ENCODE peak calls at places on chromosomes 5 and 9, in four cellular contexts. T, M, A and Q are unnamed samples.

GRCh38 chr5:65086234-65086886 is 317.6 kb downstream of the CWC27 start:
- DNase-seq in A (no peak), M (no peak), T (no peak), Q (peak; percentile 87)

GRCh38 chr9:137461663-137462395 is 2.7 kb upstream of the NSMF start:
- DNase-seq in T (peak; percentile 93), A (peak; percentile 76), M (peak; percentile 40), Q (no peak)

GRCh38 chr5:125478599-125478998 is 732.2 kb upstream of the ZNF608 start:
- DNase-seq in A (no peak), T (no peak), M (no peak), Q (peak; percentile 85)

GRCh38 chr5:173615884-173616576 is 420 bp downstream of the BOD1 start:
- DNase-seq in M (peak; percentile 81), T (peak; percentile 92), A (peak; percentile 78), Q (peak; percentile 69)

GRCh38 chr5:50744761-50745160 is 78.3 kb downstream of the PARP8 start:
- DNase-seq in M (no peak), T (no peak), A (peak; percentile 18), Q (peak; percentile 41)

GRCh38 chr5:53100606-53101005 is 9.0 kb downstream of the MOCS2 start:
- DNase-seq in M (no peak), T (no peak), A (no peak), Q (peak; percentile 52)

GRCh38 chr9:23945897-23946296 is 119.9 kb upstream of the ELAVL2 start:
- DNase-seq in A (no peak), T (no peak), M (no peak), Q (no peak)

GRCh38 chr5:164289526-164289925 is 784.1 kb downstream of the MAT2B start:
- DNase-seq in T (no peak), M (no peak), A (peak; percentile 3), Q (no peak)

GRCh38 chr5:13659391-13659790 is 285.1 kb downstream of the DNAH5 start:
- DNase-seq in A (no peak), T (no peak), M (peak; percentile 9), Q (peak; percentile 37)

GRCh38 chr9:134631881-134632280 is 9.7 kb upstream of the COL5A1 start:
- DNase-seq in T (no peak), A (no peak), M (no peak), Q (no peak)

GRCh38 chr5:64788156-64788555 is 19.4 kb downstream of the CWC27 start:
- DNase-seq in T (no peak), A (no peak), M (no peak), Q (no peak)

GRCh38 chr9:35367451-35367850 is 122.5 kb upstream of the RUSC2 start:
- DNase-seq in T (no peak), A (peak; percentile 67), M (peak; percentile 91), Q (peak; percentile 96)

GRCh38 chr9:86062845-86063693 is 36.3 kb downstream of the GOLM1 start:
- DNase-seq in A (no peak), M (no peak), T (no peak), Q (no peak)

GRCh38 chr5:172834570-172835245 is 657 bp downstream of the ERGIC1 start:
- DNase-seq in T (peak; percentile 62), A (peak; percentile 34), M (no peak), Q (no peak)

GRCh38 chr9:78121488-78121887 is 89.9 kb upstream of the GNAQ start:
- DNase-seq in T (peak; percentile 72), M (peak; percentile 76), A (peak; percentile 75), Q (peak; percentile 52)

GRCh38 chr5:32642276-32643002 is 57.1 kb downstream of the SUB1 start:
- DNase-seq in A (peak; percentile 63), M (no peak), T (no peak), Q (peak; percentile 71)

GRCh38 chr9:19232830-19233194 is 2.3 kb downstream of the DENND4C start:
- DNase-seq in T (no peak), A (peak; percentile 61), M (peak; percentile 55), Q (peak; percentile 25)

GRCh38 chr5:139575751-139576150 is 14.6 kb downstream of the UBE2D2 start:
- DNase-seq in M (no peak), A (no peak), T (no peak), Q (no peak)

GRCh38 chr5:138177936-138178515 is 404 bp downstream of the BRD8 start:
- DNase-seq in M (peak; percentile 60), T (peak; percentile 21), A (peak; percentile 27), Q (peak; percentile 29)

GRCh38 chr5:96614110-96614691 is 48.0 kb upstream of the CAST start:
- DNase-seq in A (peak; percentile 93), T (peak; percentile 85), M (peak; percentile 92), Q (peak; percentile 95)

GRCh38 chr9:36928210-36928609 is 105.9 kb downstream of the PAX5 start:
- DNase-seq in T (no peak), M (no peak), A (no peak), Q (no peak)

GRCh38 chr9:23752859-23753258 is 73.2 kb downstream of the ELAVL2 start:
- DNase-seq in A (no peak), M (no peak), T (no peak), Q (no peak)

GRCh38 chr5:125491986-125492385 is 745.5 kb upstream of the ZNF608 start:
- DNase-seq in A (peak; percentile 15), T (peak; percentile 41), M (no peak), Q (no peak)

GRCh38 chr9:136249881-136250559 is 4.4 kb upstream of the QSOX2 start:
- DNase-seq in T (no peak), A (no peak), M (no peak), Q (no peak)

GRCh38 chr9:34712140-34712539 is 2.2 kb upstream of the CCL21 start:
- DNase-seq in M (no peak), T (no peak), A (no peak), Q (no peak)

GRCh38 chr9:129182625-129183494 is 4.8 kb upstream of the IER5L start:
- DNase-seq in T (peak; percentile 86), A (peak; percentile 49), M (no peak), Q (no peak)

GRCh38 chr5:78566747-78567449 is 81.7 kb downstream of the LHFPL2 start:
- DNase-seq in T (no peak), A (peak; percentile 57), M (peak; percentile 74), Q (peak; percentile 62)

GRCh38 chr9:133782157-133783130 is 44.3 kb upstream of the SARDH start:
- DNase-seq in M (peak; percentile 68), T (peak; percentile 89), A (peak; percentile 78), Q (peak; percentile 33)

GRCh38 chr9:109846781-109847180 is 66.8 kb downstream of the PALM2AKAP2 start:
- DNase-seq in A (no peak), M (no peak), T (no peak), Q (no peak)

GRCh38 chr9:5848372-5848882 is 15.5 kb upstream of the ERMP1 start:
- DNase-seq in T (no peak), M (no peak), A (no peak), Q (no peak)

GRCh38 chr5:12095808-12096281 is 191.6 kb upstream of the CTNND2 start:
- DNase-seq in A (no peak), M (no peak), T (no peak), Q (peak; percentile 1)

GRCh38 chr5:76604838-76605237 is 18.4 kb downstream of the F2RL2 start:
- DNase-seq in T (no peak), M (peak; percentile 34), A (peak; percentile 51), Q (peak; percentile 50)

GRCh38 chr9:137000177-137000930 is 4.0 kb upstream of the CLIC3 start:
- DNase-seq in T (no peak), A (peak; percentile 74), M (no peak), Q (peak; percentile 43)

GRCh38 chr5:168881427-168882149 is 302.4 kb upstream of the PANK3 start:
- DNase-seq in M (no peak), A (no peak), T (peak; percentile 73), Q (no peak)

DNA sequence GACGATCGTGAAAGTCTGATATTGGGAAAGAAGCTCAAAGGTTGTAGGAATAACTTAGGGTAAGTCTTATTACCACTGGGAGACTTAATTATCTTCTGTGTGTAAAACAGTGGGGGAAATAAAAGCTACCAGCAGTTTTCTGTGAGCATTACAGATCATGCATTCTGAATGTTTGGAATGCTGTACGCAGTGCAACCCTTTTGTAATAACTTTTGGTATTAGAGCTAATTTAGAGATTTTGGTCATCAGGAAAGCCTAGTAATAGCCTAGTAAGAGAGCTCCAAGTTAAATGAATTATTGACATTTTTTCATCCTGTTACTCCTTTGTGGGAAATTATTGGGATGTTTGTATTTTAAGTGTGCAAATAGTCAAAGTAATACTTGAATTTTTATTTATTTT is 153.9 kb downstream of the PCSK5 start:
- DNase-seq in A (peak; percentile 10), T (no peak), M (no peak), Q (no peak)
- H3K36me3 ChIP-seq in A (no peaks in the 10 kb centered on the region), T (no peaks in the 10 kb centered on the region), M (no peaks in the 10 kb centered on the region), Q (no peaks in the 10 kb centered on the region)

GRCh38 chr9:27524236-27524635 is at the start of gene IFNK:
- DNase-seq in M (no peak), T (no peak), A (no peak), Q (peak; percentile 79)
- TF ChIP-seq CTCF in M (no peak), T (no peak), A (no peak), Q (no peak)

GRCh38 chr9:20624201-20625002 is 2.1 kb upstream of the MLLT3 start:
- DNase-seq in T (peak; percentile 85), M (peak; percentile 87), A (peak; percentile 86), Q (peak; percentile 74)

GRCh38 chr9:20623748-20624124 is 1.4 kb upstream of the MLLT3 start:
- DNase-seq in A (no peak), M (no peak), T (peak; percentile 21), Q (no peak)

GRCh38 chr9:20623021-20623747 is 885 bp upstream of the MLLT3 start:
- DNase-seq in A (no peak), M (peak; percentile 30), T (peak; percentile 32), Q (no peak)

GRCh38 chr9:20622330-20623020 is at the start of gene MLLT3:
- DNase-seq in M (peak; percentile 96), T (peak; percentile 95), A (peak; percentile 97), Q (peak; percentile 85)

DNA sequence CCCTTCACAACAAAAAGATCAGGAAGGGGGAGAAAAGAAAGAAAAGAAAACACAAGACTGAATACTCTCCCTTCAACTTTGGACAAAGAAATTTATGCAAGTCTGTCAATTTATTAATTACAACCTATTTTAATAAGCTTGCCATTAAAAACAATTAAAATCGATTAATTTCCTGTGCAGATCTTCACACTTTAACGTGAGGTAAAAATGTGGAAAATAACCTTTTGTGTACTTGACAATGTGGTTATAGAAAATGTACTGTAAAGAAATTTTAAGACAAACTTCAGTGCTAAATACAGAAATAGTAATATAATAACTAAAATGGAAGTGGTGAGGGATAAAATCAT is 2.7 kb upstream of the MLLT3 start:
- DNase-seq in A (no peak), M (no peak), T (no peak), Q (no peak)
- H3K4me3 ChIP-seq in A (peak overlapping the region; percentile 81), M (peak overlapping the region; percentile 29), T (peak overlapping the region; percentile 84), Q (no peak overlapping the region)

GRCh38 chr5:67118050-67118620 is 78.5 kb downstream of the CD180 start:
- DNase-seq in A (no peak), T (no peak), M (no peak), Q (no peak)
- H3K36me3 ChIP-seq in A (peaks cover 8% of the 10 kb centered on the region), T (no peaks in the 10 kb centered on the region), M (peaks cover 18% of the 10 kb centered on the region), Q (peaks cover 26% of the 10 kb centered on the region)